ENCODE peak calls at places on chromosome 13, in six cellular contexts. X is CD8-positive, alpha-beta memory T cell; W is T-helper 2 cell treated with Interferon-gamma antibody and Interleukin-4, amounts not matched to agents 5 μg/mL and 100 μg/mL, for 36 hours; K is stimulated activated CD4-positive, alpha-beta T cell treated with anti-CD3 and anti-CD28 coated beads, Interleukin-15, amount 100 ng/mL, for 1 hour; H is caudate nucleus; I is T-helper 22 cell. V is an unnamed sample.

GRCh38 chr13:48230541-48230940 is 2.5 kb upstream of the ITM2B start:
- DNase-seq in X (no peak), W (no peak), H (no peak), K (no peak), I (no peak), V (no peak)

GRCh38 chr13:41561179-41561578 is 103.8 kb downstream of the RGCC start:
- DNase-seq in H (no peak), X (no peak), K (no peak), I (no peak), W (no peak), V (no peak)

GRCh38 chr13:37306778-37307544 is 201.5 kb upstream of the CSNK1A1L start:
- DNase-seq in H (no peak), K (no peak), I (no peak), X (no peak), W (no peak), V (no peak)

GRCh38 chr13:49256841-49257240 is 9.1 kb downstream of the CDADC1 start:
- DNase-seq in K (no peak), H (no peak), X (no peak), I (no peak), W (no peak), V (no peak)

GRCh38 chr13:97352815-97353214 is 81.2 kb upstream of the RAP2A start:
- DNase-seq in X (no peak), K (no peak), H (no peak), W (no peak), I (no peak), V (no peak)

GRCh38 chr13:31965361-31966066 is 66.1 kb upstream of the FRY start:
- DNase-seq in H (no peak), I (no peak), K (no peak), X (no peak), W (no peak), V (no peak)

GRCh38 chr13:50672025-50672424 is 171.5 kb downstream of the DLEU7 start:
- DNase-seq in K (no peak), W (no peak), I (no peak), X (no peak), H (no peak), V (no peak)

GRCh38 chr13:48188640-48189039 is 44.4 kb upstream of the ITM2B start:
- DNase-seq in K (no peak), X (no peak), I (no peak), H (no peak), W (no peak), V (no peak)

GRCh38 chr13:66875264-66875663 is 354.9 kb downstream of the PCDH9 start:
- DNase-seq in W (no peak), X (no peak), H (no peak), K (no peak), I (no peak), V (no peak)

GRCh38 chr13:110555601-110556223 is 5.8 kb downstream of the RAB20 start:
- DNase-seq in X (no peak), H (no peak), I (no peak), W (no peak), K (no peak), V (no peak)

GRCh38 chr13:99158846-99159245 is 41.8 kb upstream of the UBAC2 start:
- DNase-seq in X (no peak), H (no peak), W (no peak), K (no peak), I (no peak), V (no peak)

GRCh38 chr13:108560092-108560491 is 69.3 kb upstream of the MYO16 start:
- DNase-seq in K (no peak), W (no peak), X (no peak), H (no peak), I (no peak), V (no peak)

GRCh38 chr13:45412274-45413049 is 5.7 kb downstream of the SLC25A30 start:
- DNase-seq in I (no peak), X (no peak), H (no peak), K (no peak), W (no peak), V (no peak)

GRCh38 chr13:105598551-105598950 is 936.9 kb downstream of the EFNB2 start:
- DNase-seq in X (no peak), W (no peak), H (no peak), K (no peak), I (no peak), V (no peak)

GRCh38 chr13:43261018-43261417 is 237.6 kb downstream of the DNAJC15 start:
- DNase-seq in I (no peak), H (no peak), X (no peak), K (no peak), W (no peak), V (no peak)

GRCh38 chr13:80841346-80841882 is 500.5 kb upstream of the SPRY2 start:
- DNase-seq in I (no peak), X (no peak), K (no peak), W (no peak), H (no peak), V (no peak)

GRCh38 chr13:111215081-111216047 is 100.3 kb downstream of the ARHGEF7 start:
- DNase-seq in I (no peak), H (no peak), K (no peak), W (no peak), X (no peak), V (no peak)

GRCh38 chr13:107144432-107144831 is 576.5 kb upstream of the ARGLU1 start:
- DNase-seq in K (no peak), W (no peak), H (no peak), X (no peak), I (no peak), V (no peak)

GRCh38 chr13:93687261-93687660 is 460.7 kb downstream of the GPC6 start:
- DNase-seq in K (no peak), I (no peak), W (no peak), H (no peak), X (no peak), V (no peak)

GRCh38 chr13:61905054-61905453 is 489.4 kb upstream of the PCDH20 start:
- DNase-seq in H (no peak), I (no peak), X (no peak), K (no peak), W (no peak), V (no peak)

GRCh38 chr13:107284168-107284567 is 716.2 kb upstream of the ARGLU1 start:
- DNase-seq in K (no peak), H (no peak), W (no peak), X (no peak), I (no peak), V (no peak)

GRCh38 chr13:92537485-92537884 is 689.1 kb upstream of the GPC6 start:
- DNase-seq in H (no peak), W (no peak), K (no peak), X (no peak), I (no peak), V (no peak)